ENCODE peak calls at places on chromosomes 16 and 17, in six cellular contexts. X is tibial nerve, C is breast epithelium, G is pancreas, Y is uterus, J is astrocyte. V is an unnamed sample.

GRCh38 chr17:68906638-68907037 is 48.6 kb downstream of the ABCA8 start:
- DNase-seq in X (no peak), C (no peak), G (no peak), Y (no peak), J (peak; percentile 20), V (no peak)

GRCh38 chr17:33385133-33385532 is 92.0 kb upstream of the ASIC2 start:
- DNase-seq in X (no peak), C (no peak), G (no peak), Y (no peak), J (no peak), V (no peak)

GRCh38 chr16:76441886-76442285 is 164.7 kb downstream of the CNTNAP4 start:
- DNase-seq in X (no peak), C (no peak), G (no peak), Y (no peak), J (no peak), V (no peak)

GRCh38 chr16:878071-878784 is 77.7 kb upstream of the GNG13 start:
- DNase-seq in X (no peak), C (no peak), G (peak; percentile 47), Y (no peak), J (peak; percentile 57), V (no peak)

GRCh38 chr17:74357466-74357809 is 4.2 kb downstream of the BTBD17 start:
- DNase-seq in X (no peak), C (no peak), G (peak; percentile 62), Y (no peak), J (no peak), V (no peak)

GRCh38 chr16:88578446-88579313 is 8.5 kb downstream of the ZC3H18 start:
- DNase-seq in X (no peak), C (no peak), G (no peak), Y (no peak), J (no peak), V (no peak)

GRCh38 chr17:21283482-21284318 is 811 bp upstream of the MAP2K3 start:
- DNase-seq in X (no peak), C (no peak), G (peak; percentile 73), Y (no peak), J (peak; percentile 45), V (peak; percentile 69)

GRCh38 chr17:245611-246010 is 64.2 kb upstream of the DOC2B start:
- DNase-seq in X (no peak), C (no peak), G (peak; percentile 71), Y (no peak), J (no peak), V (peak; percentile 7)

GRCh38 chr17:41891135-41892065 is 26.2 kb upstream of the KLHL11 start:
- DNase-seq in X (no peak), C (no peak), G (no peak), Y (no peak), J (no peak), V (no peak)

GRCh38 chr17:45814622-45815606 is 29.8 kb upstream of the SPPL2C start:
- DNase-seq in X (no peak), C (no peak), G (no peak), Y (no peak), J (no peak), V (no peak)

GRCh38 chr17:43406676-43407645 is 8.2 kb downstream of the ARL4D start:
- DNase-seq in X (no peak), C (no peak), G (no peak), Y (no peak), J (peak; percentile 69), V (no peak)

GRCh38 chr17:31269597-31269996 is 27.4 kb downstream of the OMG start:
- DNase-seq in X (no peak), C (no peak), G (no peak), Y (no peak), J (peak; percentile 99), V (peak; percentile 79)

GRCh38 chr16:59459811-59460210 is 725.7 kb upstream of the GOT2 start:
- DNase-seq in X (no peak), C (no peak), G (no peak), Y (no peak), J (peak; percentile 34), V (no peak)

GRCh38 chr17:16287563-16288027 is 65.7 kb downstream of the CENPV start:
- DNase-seq in X (no peak), C (no peak), G (no peak), Y (peak; percentile 23), J (peak; percentile 89), V (no peak)
- H3K4me1 ChIP-seq in X (peaks cover 32% of the 10 kb centered on the region), C (no peaks in the 10 kb centered on the region), G (peaks cover 8% of the 10 kb centered on the region), Y (peaks cover 14% of the 10 kb centered on the region), J (peaks cover 58% of the 10 kb centered on the region), V (peaks cover 25% of the 10 kb centered on the region)

DNA sequence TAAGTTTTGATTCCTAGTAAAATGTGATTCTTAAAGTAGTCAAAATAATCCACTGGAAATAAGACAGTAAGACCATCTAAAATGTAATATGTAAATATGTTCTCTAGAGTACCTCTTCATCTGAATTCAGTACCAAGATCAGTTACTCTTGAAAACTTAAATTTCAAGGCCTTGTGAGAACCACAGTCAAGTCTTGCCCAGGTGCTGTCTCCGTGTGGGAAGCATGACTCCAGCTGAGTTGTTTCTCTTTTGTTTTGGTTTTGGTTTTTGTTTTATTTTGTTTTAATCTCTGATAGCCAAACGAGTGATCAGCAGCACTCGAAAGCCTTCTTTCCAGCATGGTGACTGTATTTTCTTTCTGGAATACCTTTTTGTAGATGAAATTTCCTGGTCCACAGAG is 907.0 kb downstream of the KCNJ18 start:
- DNase-seq in X (no peak), C (no peak), G (no peak), Y (no peak), J (no peak), V (no peak)
- H3K9me3 ChIP-seq in X (no peaks in the 10 kb centered on the region), C (no peaks in the 10 kb centered on the region), G (no peaks in the 10 kb centered on the region), Y (no peaks in the 10 kb centered on the region), J (no peaks in the 10 kb centered on the region), V (no peaks in the 10 kb centered on the region)

GRCh38 chr17:18260332-18261145 is at the start of gene MIEF2:
- DNase-seq in X (peak; percentile 89), C (peak; percentile 96), G (peak; percentile 98), Y (peak; percentile 96), J (peak; percentile 86), V (peak; percentile 98)
- H3K4me1 ChIP-seq in X (peaks cover 36% of the 10 kb centered on the region), C (peaks cover 19% of the 10 kb centered on the region), G (peaks cover 45% of the 10 kb centered on the region), Y (no peaks in the 10 kb centered on the region), J (peaks cover 26% of the 10 kb centered on the region), V (peaks cover 41% of the 10 kb centered on the region)

DNA sequence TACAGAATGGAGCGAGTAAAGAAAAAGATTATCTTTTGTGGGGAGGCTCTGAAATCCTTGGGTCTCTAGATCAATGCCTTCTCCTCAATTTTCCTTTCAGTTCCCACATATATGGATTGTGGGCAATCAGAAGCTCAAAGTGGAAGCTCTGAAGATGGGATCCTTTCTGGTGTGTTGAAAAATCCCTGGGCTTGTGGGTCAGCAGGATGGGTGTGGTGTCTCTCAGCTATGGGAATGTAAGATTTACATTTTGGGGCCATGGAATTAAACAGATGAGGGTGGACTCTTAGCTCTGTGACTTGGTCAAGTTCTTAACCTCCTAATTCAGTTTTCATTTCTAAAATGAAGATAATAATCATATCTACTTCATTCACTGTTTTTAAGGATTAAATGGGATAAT is 231.9 kb upstream of the CA10 start:
- DNase-seq in X (no peak), C (no peak), G (no peak), Y (no peak), J (no peak), V (no peak)
- H3K9me3 ChIP-seq in X (no peaks in the 10 kb centered on the region), C (no peaks in the 10 kb centered on the region), G (no peaks in the 10 kb centered on the region), Y (no peaks in the 10 kb centered on the region), J (peaks cover 2% of the 10 kb centered on the region), V (no peaks in the 10 kb centered on the region)

GRCh38 chr17:36937001-36937960 is at the start of gene LHX1:
- DNase-seq in X (no peak), C (no peak), G (peak; percentile 59), Y (no peak), J (no peak), V (no peak)

GRCh38 chr17:36938566-36939058 is 1.3 kb downstream of the LHX1 start:
- DNase-seq in X (no peak), C (no peak), G (peak; percentile 58), Y (no peak), J (no peak), V (no peak)

GRCh38 chr17:36936455-36936934 is 780 bp upstream of the LHX1 start:
- DNase-seq in X (no peak), C (no peak), G (peak; percentile 62), Y (no peak), J (no peak), V (no peak)

GRCh38 chr17:36939059-36939943 is 2.0 kb downstream of the LHX1 start:
- DNase-seq in X (no peak), C (no peak), G (no peak), Y (no peak), J (no peak), V (no peak)

GRCh38 chr17:36937961-36938565 is 788 bp downstream of the LHX1 start:
- DNase-seq in X (no peak), C (no peak), G (no peak), Y (no peak), J (peak; percentile 25), V (no peak)
- H3K4me1 ChIP-seq in X (peaks cover 54% of the 10 kb centered on the region), C (peaks cover 25% of the 10 kb centered on the region), G (peaks cover 42% of the 10 kb centered on the region), Y (no peaks in the 10 kb centered on the region), J (peaks cover 27% of the 10 kb centered on the region), V (peaks cover 13% of the 10 kb centered on the region)